ENCODE peak calls at places on chromosomes 6 and 20, in eight cellular contexts. B is A549, A is K562, E is HepG2, Q is GM12878, T is NB4, W is SK-N-SH, Z is H1. S is an unnamed sample.

GRCh38 chr6:142374965-142375733 is 73.3 kb downstream of the ADGRG6 start:
- DNase-seq in B (peak), A (no peak), E (peak), Q (no peak), T (no peak), W (no peak), Z (no peak), S (peak)

GRCh38 chr6:69343856-69344255 is 453.0 kb downstream of the LMBRD1 start:
- DNase-seq in B (no peak), A (no peak), E (no peak), Q (no peak), T (no peak), W (no peak), Z (no peak), S (no peak)

GRCh38 chr6:8059129-8059528 is 5.1 kb downstream of the BLOC1S5 start:
- DNase-seq in B (no peak), A (no peak), E (no peak), Q (no peak), T (peak), W (peak), Z (no peak), S (peak)

GRCh38 chr6:39273394-39273793 is 40.8 kb downstream of the KCNK17 start:
- DNase-seq in B (no peak), A (no peak), E (no peak), Q (no peak), T (no peak), W (no peak), Z (peak), S (no peak)

GRCh38 chr6:146857960-146858308 is 259.2 kb downstream of the ADGB start:
- DNase-seq in B (peak), A (peak), E (no peak), Q (no peak), T (no peak), W (peak), Z (peak), S (no peak)

GRCh38 chr6:123965894-123966293 is 162.2 kb downstream of the NKAIN2 start:
- DNase-seq in B (no peak), A (no peak), E (peak), Q (no peak), T (no peak), W (peak), Z (no peak), S (peak)

GRCh38 chr20:48556956-48557355 is 270.8 kb downstream of the PREX1 start:
- DNase-seq in B (no peak), A (no peak), E (no peak), Q (no peak), T (no peak), W (peak), Z (no peak), S (no peak)

GRCh38 chr20:54221996-54222890 is 14.4 kb downstream of the PFDN4 start:
- DNase-seq in B (no peak), A (no peak), E (no peak), Q (no peak), T (no peak), W (no peak), Z (no peak), S (peak)

GRCh38 chr6:34158876-34159275 is 13.0 kb upstream of the GRM4 start:
- DNase-seq in B (no peak), A (no peak), E (no peak), Q (no peak), T (no peak), W (no peak), Z (no peak), S (no peak)

GRCh38 chr20:22339091-22339881 is 245.1 kb downstream of the FOXA2 start:
- DNase-seq in B (peak), A (peak), E (peak), Q (no peak), T (peak), W (peak), Z (peak), S (peak)

GRCh38 chr20:18504479-18505060 is 3.2 kb upstream of the SEC23B start:
- DNase-seq in B (no peak), A (no peak), E (no peak), Q (no peak), T (no peak), W (no peak), Z (no peak), S (peak)

GRCh38 chr6:104884867-104885517 is 25.3 kb upstream of the HACE1 start:
- DNase-seq in B (no peak), A (no peak), E (no peak), Q (no peak), T (no peak), W (no peak), Z (no peak), S (no peak)

GRCh38 chr6:134908906-134909516 is 40.9 kb downstream of the ALDH8A1 start:
- DNase-seq in B (peak), A (no peak), E (peak), Q (no peak), T (peak), W (no peak), Z (no peak), S (peak)

GRCh38 chr6:131400054-131400781 is 172.8 kb upstream of the ARG1 start:
- DNase-seq in B (peak), A (peak), E (peak), Q (no peak), T (peak), W (no peak), Z (no peak), S (peak)

GRCh38 chr20:1897965-1898464 is 2.8 kb downstream of the SIRPA start:
- DNase-seq in B (no peak), A (no peak), E (no peak), Q (peak), T (peak), W (no peak), Z (no peak), S (no peak)

GRCh38 chr6:163338671-163339405 is 75.7 kb upstream of the QKI start:
- DNase-seq in B (no peak), A (no peak), E (no peak), Q (no peak), T (no peak), W (no peak), Z (no peak), S (peak)

GRCh38 chr6:133404728-133405127 is 163.6 kb downstream of the EYA4 start:
- DNase-seq in B (no peak), A (no peak), E (no peak), Q (no peak), T (no peak), W (no peak), Z (no peak), S (no peak)
- TF ChIP-seq MAX in B (no peak), A (no peak), E (no peak), Q (no peak), T (no peak), W (no peak), Z (no peak), S (no peak)

GRCh38 chr6:41787219-41787917 is at the start of gene TOMM6:
- DNase-seq in B (peak), A (peak), E (peak), Q (peak), T (peak), W (peak), Z (peak), S (peak)

GRCh38 chr6:41789937-41790502 is 2.5 kb downstream of the TOMM6 start:
- DNase-seq in B (no peak), A (no peak), E (no peak), Q (no peak), T (no peak), W (no peak), Z (no peak), S (no peak)

GRCh38 chr6:41791306-41791705 is 3.8 kb downstream of the TOMM6 start:
- DNase-seq in B (no peak), A (no peak), E (no peak), Q (no peak), T (no peak), W (no peak), Z (no peak), S (no peak)

GRCh38 chr6:41791984-41792383 is 4.5 kb downstream of the TOMM6 start:
- DNase-seq in B (no peak), A (no peak), E (no peak), Q (no peak), T (no peak), W (no peak), Z (no peak), S (no peak)

GRCh38 chr6:41789390-41789724 is 1.9 kb downstream of the TOMM6 start:
- DNase-seq in B (no peak), A (no peak), E (no peak), Q (no peak), T (no peak), W (no peak), Z (no peak), S (no peak)
- H3K4me3 ChIP-seq in B (no peak), A (peak), E (no peak), Q (no peak), T (peak), W (no peak), Z (no peak), S (no peak)

GRCh38 chr6:14728396-14729024 is 517.4 kb upstream of the JARID2 start:
- DNase-seq in B (no peak), A (peak), E (no peak), Q (no peak), T (peak), W (no peak), Z (no peak), S (no peak)
- TF ChIP-seq MAX in B (no peak), A (no peak), E (no peak), Q (no peak), T (peak), W (no peak), Z (no peak), S (no peak)

GRCh38 chr6:56247654-56248122 is 308 bp upstream of the COL21A1 start:
- DNase-seq in B (no peak), A (no peak), E (no peak), Q (no peak), T (no peak), W (no peak), Z (no peak), S (no peak)
- H3K4me3 ChIP-seq in B (peak), A (no peak), E (no peak), Q (no peak), T (no peak), W (no peak), Z (peak), S (peak)

GRCh38 chr20:57603120-57603519 is 17.1 kb downstream of the ZBP1 start:
- DNase-seq in B (no peak), A (no peak), E (no peak), Q (no peak), T (no peak), W (no peak), Z (no peak), S (no peak)

GRCh38 chr20:57608516-57608915 is 11.7 kb downstream of the ZBP1 start:
- DNase-seq in B (no peak), A (no peak), E (no peak), Q (no peak), T (no peak), W (no peak), Z (no peak), S (no peak)

GRCh38 chr20:57605045-57605444 is 15.2 kb downstream of the ZBP1 start:
- DNase-seq in B (no peak), A (no peak), E (no peak), Q (no peak), T (no peak), W (no peak), Z (no peak), S (no peak)

GRCh38 chr20:57609086-57609841 is 11.0 kb downstream of the ZBP1 start:
- DNase-seq in B (no peak), A (no peak), E (no peak), Q (no peak), T (no peak), W (no peak), Z (no peak), S (no peak)

DNA sequence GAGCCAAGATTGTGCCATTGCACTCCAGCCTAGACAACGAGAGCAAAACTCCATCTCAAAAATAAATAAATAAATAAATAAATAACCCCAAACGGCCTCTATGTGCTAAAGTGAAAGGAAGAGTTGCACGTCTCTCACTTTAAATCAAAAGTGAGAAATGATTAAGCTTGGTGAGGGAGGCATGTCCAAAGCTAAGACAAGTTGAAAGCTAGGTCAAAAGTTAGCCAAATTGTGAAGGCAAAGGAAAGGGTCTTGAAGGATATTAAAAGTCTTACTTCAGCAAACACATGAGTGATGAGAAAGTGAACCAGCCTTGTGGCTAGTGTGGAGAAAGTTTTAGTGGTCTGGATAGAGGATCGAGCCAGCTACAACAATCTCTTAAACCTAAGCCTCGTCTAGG is 14.3 kb downstream of the ZBP1 start:
- DNase-seq in B (no peak), A (no peak), E (no peak), Q (no peak), T (no peak), W (no peak), Z (no peak), S (no peak)
- TF ChIP-seq MAX in B (no peak), A (no peak), E (no peak), Q (no peak), T (no peak), W (no peak), Z (no peak), S (no peak)

GRCh38 chr6:45791181-45791580 is 224.5 kb downstream of the CLIC5 start:
- DNase-seq in B (no peak), A (no peak), E (no peak), Q (no peak), T (no peak), W (no peak), Z (no peak), S (no peak)
- H3K4me3 ChIP-seq in B (no peak), A (no peak), E (no peak), Q (no peak), T (no peak), W (no peak), Z (no peak), S (no peak)

GRCh38 chr6:127439718-127440117 is 19.5 kb downstream of the KIAA0408 start:
- DNase-seq in B (no peak), A (no peak), E (no peak), Q (no peak), T (no peak), W (no peak), Z (no peak), S (no peak)
- TF ChIP-seq MAX in B (no peak), A (no peak), E (no peak), Q (no peak), T (no peak), W (no peak), Z (no peak), S (no peak)

GRCh38 chr6:26332408-26332807 is 32.6 kb upstream of the BTN3A2 start:
- DNase-seq in B (no peak), A (no peak), E (no peak), Q (no peak), T (no peak), W (no peak), Z (no peak), S (no peak)
- H3K4me3 ChIP-seq in B (peak), A (peak), E (peak), Q (peak), T (peak), W (peak), Z (peak), S (peak)

GRCh38 chr20:4835244-4836177 is 113.8 kb downstream of the PRND start:
- DNase-seq in B (no peak), A (no peak), E (no peak), Q (no peak), T (no peak), W (no peak), Z (no peak), S (no peak)
- TF ChIP-seq MAX in B (no peak), A (no peak), E (no peak), Q (no peak), T (no peak), W (no peak), Z (no peak), S (no peak)